ENCODE peak calls at places on chromosomes 2 and 18, in nine cellular contexts. H, L, Z, E, N, S, R, W and K are unnamed samples. For H3K4me1 and H3K9me3, the result is how much of the 10 kb centered on the place peaks cover.

GRCh38 chr2:239905306-239905705 is 119.8 kb downstream of the NDUFA10 start:
- DNase-seq in H (no peak), L (no peak), Z (peak), E (no peak), N (no peak), S (no peak), R (no peak), W (no peak), K (no peak)

GRCh38 chr2:101823849-101824248 is 126.3 kb downstream of the MAP4K4 start:
- DNase-seq in H (no peak), L (no peak), Z (no peak), E (no peak), N (no peak), S (no peak), R (no peak), W (no peak), K (no peak)

GRCh38 chr2:181846840-181847554 is 44.5 kb upstream of the ITPRID2 start:
- DNase-seq in H (no peak), L (no peak), Z (no peak), E (no peak), N (no peak), S (no peak), R (no peak), W (no peak), K (no peak)

GRCh38 chr2:36650031-36650430 is 46.5 kb upstream of the VIT start:
- DNase-seq in H (no peak), L (no peak), Z (peak), E (no peak), N (no peak), S (no peak), R (no peak), W (no peak), K (no peak)

GRCh38 chr18:26719909-26720308 is 145.6 kb downstream of the AQP4 start:
- DNase-seq in H (no peak), L (no peak), Z (no peak), E (no peak), N (no peak), S (no peak), R (no peak), W (no peak), K (no peak)

GRCh38 chr2:206728277-206729199 is 10.3 kb upstream of the DYTN start:
- DNase-seq in H (no peak), L (no peak), Z (no peak), E (no peak), N (no peak), S (no peak), R (no peak), W (no peak), K (no peak)

GRCh38 chr2:42009657-42010580 is 37.9 kb upstream of the PKDCC start:
- DNase-seq in H (no peak), L (no peak), Z (no peak), E (no peak), N (no peak), S (no peak), R (no peak), W (no peak), K (no peak)

GRCh38 chr2:71277536-71278103 is 50.7 kb upstream of the PAIP2B start:
- DNase-seq in H (no peak), L (no peak), Z (peak), E (peak), N (peak), S (no peak), R (peak), W (no peak), K (peak)

GRCh38 chr2:24164416-24164973 is 10.4 kb upstream of the FAM228A start:
- DNase-seq in H (peak), L (no peak), Z (peak), E (peak), N (no peak), S (peak), R (peak), W (peak), K (peak)

GRCh38 chr18:48997681-48997984 is 46.9 kb upstream of the SMAD7 start:
- DNase-seq in H (no peak), L (no peak), Z (no peak), E (no peak), N (peak), S (no peak), R (no peak), W (no peak), K (no peak)

GRCh38 chr2:227482638-227483340 is 10.8 kb downstream of the AGFG1 start:
- DNase-seq in H (no peak), L (no peak), Z (no peak), E (no peak), N (no peak), S (no peak), R (no peak), W (no peak), K (no peak)

GRCh38 chr2:186607660-186608324 is 17.9 kb downstream of the ITGAV start:
- DNase-seq in H (no peak), L (no peak), Z (no peak), E (no peak), N (no peak), S (no peak), R (no peak), W (no peak), K (no peak)

GRCh38 chr2:118932949-118933348 is 9.0 kb upstream of the MARCO start:
- DNase-seq in H (no peak), L (no peak), Z (no peak), E (no peak), N (no peak), S (no peak), R (no peak), W (no peak), K (no peak)

GRCh38 chr18:3067213-3068118 is 54.5 kb upstream of the LPIN2 start:
- DNase-seq in H (no peak), L (no peak), Z (no peak), E (no peak), N (no peak), S (no peak), R (peak), W (no peak), K (no peak)

GRCh38 chr2:104375206-104375605 is 478.7 kb upstream of the POU3F3 start:
- DNase-seq in H (no peak), L (no peak), Z (no peak), E (no peak), N (no peak), S (no peak), R (no peak), W (no peak), K (no peak)

GRCh38 chr2:98569197-98569793 is 39.0 kb downstream of the COA5 start:
- DNase-seq in H (peak), L (no peak), Z (peak), E (peak), N (no peak), S (peak), R (peak), W (peak), K (peak)

GRCh38 chr18:75204262-75204977 is 4.5 kb downstream of the PTGR3 start:
- DNase-seq in H (no peak), L (peak), Z (peak), E (no peak), N (no peak), S (no peak), R (peak), W (no peak), K (peak)

GRCh38 chr2:218291934-218292699 is at the start of gene TMBIM1:
- DNase-seq in H (peak), L (peak), Z (peak), E (peak), N (peak), S (peak), R (peak), W (peak), K (peak)

GRCh38 chr2:4891394-4891793 is 800.8 kb upstream of the SOX11 start:
- DNase-seq in H (no peak), L (no peak), Z (no peak), E (no peak), N (no peak), S (no peak), R (no peak), W (no peak), K (no peak)

GRCh38 chr18:11324956-11325873 is 175.8 kb upstream of the PIEZO2 start:
- DNase-seq in H (no peak), L (no peak), Z (no peak), E (no peak), N (no peak), S (no peak), R (no peak), W (no peak), K (no peak)

GRCh38 chr2:233312874-233313273 is 5.3 kb downstream of the SAG start:
- DNase-seq in H (no peak), L (no peak), Z (no peak), E (no peak), N (no peak), S (no peak), R (no peak), W (no peak), K (no peak)

GRCh38 chr18:49747876-49748275 is 65.5 kb downstream of the ACAA2 start:
- DNase-seq in H (peak), L (no peak), Z (no peak), E (no peak), N (no peak), S (no peak), R (no peak), W (no peak), K (no peak)

GRCh38 chr2:70890469-70891065 is 45.1 kb upstream of the ATP6V1B1 start:
- DNase-seq in H (no peak), L (no peak), Z (no peak), E (no peak), N (no peak), S (no peak), R (no peak), W (no peak), K (no peak)

GRCh38 chr18:28176933-28177827 is at the start of gene CDH2:
- DNase-seq in H (peak), L (peak), Z (peak), E (peak), N (peak), S (no peak), R (peak), W (no peak), K (peak)
- H3K4me1 ChIP-seq in H (under half), L (under half), Z (under half), E (under half), N (under half), S (under half), R (under half), W (under half), K (under half)

DNA sequence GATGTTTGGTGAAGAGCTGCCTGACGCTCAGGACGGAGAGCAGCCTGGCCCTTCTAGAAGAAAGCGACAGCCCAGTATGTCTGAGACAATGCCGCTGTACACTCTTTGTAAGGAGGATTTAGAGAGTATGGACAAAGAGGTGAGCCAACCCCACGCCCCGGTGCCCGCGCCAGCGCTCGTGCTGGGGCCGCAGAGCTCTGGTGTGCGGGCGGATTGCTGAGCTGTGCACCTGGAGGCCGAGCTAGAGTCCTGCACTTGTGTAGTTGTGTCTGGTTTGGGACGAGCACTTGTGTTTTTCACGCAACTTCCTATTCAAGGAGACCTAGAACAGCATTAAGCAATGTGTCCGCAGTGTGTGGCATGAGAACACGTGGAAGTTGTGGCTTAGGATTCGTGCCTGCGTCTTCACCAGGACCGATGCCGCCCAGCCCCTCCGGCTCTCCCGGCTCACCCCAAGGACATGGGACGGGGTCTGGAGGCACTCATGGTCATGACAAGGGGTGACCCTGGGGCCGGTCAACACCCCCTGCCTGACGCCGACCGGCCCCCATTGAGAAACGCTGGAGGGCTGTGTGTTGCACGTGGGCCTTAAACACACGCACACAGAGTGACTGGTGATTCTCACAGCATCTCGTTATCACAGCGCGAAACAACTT is 49.5 kb downstream of the CTDP1 start:
- DNase-seq in H (no peak), L (no peak), Z (no peak), E (no peak), N (peak), S (no peak), R (peak), W (no peak), K (no peak)
- H3K9me3 ChIP-seq in H (under half), L (under half), Z (under half), E (under half), N (under half), S (half or more), R (under half), W (under half), K (under half)

GRCh38 chr18:54878662-54879058 is 50.4 kb downstream of the RAB27B start:
- DNase-seq in H (no peak), L (no peak), Z (no peak), E (no peak), N (no peak), S (no peak), R (no peak), W (no peak), K (no peak)

GRCh38 chr18:54879691-54880090 is 51.4 kb downstream of the RAB27B start:
- DNase-seq in H (no peak), L (no peak), Z (no peak), E (no peak), N (no peak), S (no peak), R (no peak), W (no peak), K (no peak)

GRCh38 chr18:54878057-54878661 is 49.9 kb downstream of the RAB27B start:
- DNase-seq in H (no peak), L (no peak), Z (no peak), E (no peak), N (no peak), S (no peak), R (no peak), W (no peak), K (no peak)

GRCh38 chr18:54875063-54875462 is 46.8 kb downstream of the RAB27B start:
- DNase-seq in H (no peak), L (no peak), Z (no peak), E (no peak), N (no peak), S (no peak), R (no peak), W (no peak), K (no peak)

DNA sequence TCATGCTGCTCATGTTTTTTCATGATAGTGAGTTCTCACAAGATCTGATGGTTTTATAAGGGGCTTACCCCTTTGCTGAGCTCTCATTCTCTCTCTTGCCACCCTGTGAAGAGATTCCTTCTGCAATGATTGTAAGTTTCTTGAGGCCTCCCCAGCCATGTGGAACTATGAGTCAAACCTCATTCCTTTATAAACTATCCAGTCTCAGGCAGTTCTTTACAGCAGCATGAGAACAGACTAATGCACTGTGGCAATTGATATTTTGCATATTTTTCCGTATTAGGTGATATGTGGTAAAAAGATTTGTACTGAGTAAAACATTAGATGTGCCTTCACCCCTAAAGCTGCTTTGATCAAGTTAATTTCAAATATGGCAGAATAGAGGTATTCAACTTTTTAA is 48.8 kb downstream of the RAB27B start:
- DNase-seq in H (no peak), L (no peak), Z (no peak), E (no peak), N (no peak), S (no peak), R (no peak), W (no peak), K (no peak)
- H3K4me1 ChIP-seq in H (under half), L (under half), Z (under half), E (under half), N (under half), S (under half), R (under half), W (under half), K (under half)

GRCh38 chr18:66506178-66506577 is 97.7 kb downstream of the CDH19 start:
- DNase-seq in H (no peak), L (no peak), Z (no peak), E (no peak), N (no peak), S (no peak), R (no peak), W (no peak), K (no peak)

GRCh38 chr18:66513996-66514395 is 89.9 kb downstream of the CDH19 start:
- DNase-seq in H (no peak), L (no peak), Z (no peak), E (no peak), N (no peak), S (no peak), R (no peak), W (no peak), K (no peak)

GRCh38 chr18:66511810-66512209 is 92.1 kb downstream of the CDH19 start:
- DNase-seq in H (no peak), L (no peak), Z (no peak), E (no peak), N (no peak), S (no peak), R (no peak), W (no peak), K (no peak)

GRCh38 chr18:66510357-66511027 is 93.4 kb downstream of the CDH19 start:
- DNase-seq in H (no peak), L (no peak), Z (no peak), E (no peak), N (no peak), S (no peak), R (no peak), W (no peak), K (no peak)

DNA sequence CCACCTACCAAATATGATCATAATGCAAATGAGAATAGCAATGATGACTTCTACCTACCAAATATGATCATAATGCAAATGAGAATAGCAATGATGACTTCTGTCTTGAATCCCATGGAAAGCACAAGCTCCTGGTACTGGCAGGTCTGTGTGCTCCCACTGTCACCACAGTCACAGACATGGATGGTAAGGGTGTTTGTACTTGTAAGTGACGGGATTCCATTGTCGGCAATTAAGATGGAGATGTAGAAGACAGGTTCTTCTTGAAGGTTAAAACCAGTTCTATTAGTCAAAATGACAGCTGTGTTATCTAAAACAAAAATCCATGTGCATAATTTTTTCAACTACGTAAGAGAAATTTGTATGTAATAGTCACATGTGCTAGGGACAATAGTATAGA is 95.0 kb downstream of the CDH19 start:
- DNase-seq in H (no peak), L (no peak), Z (no peak), E (no peak), N (no peak), S (no peak), R (no peak), W (no peak), K (no peak)
- H3K9me3 ChIP-seq in H (under half), L (under half), Z (under half), E (under half), N (under half), S (under half), R (under half), W (under half), K (under half)

DNA sequence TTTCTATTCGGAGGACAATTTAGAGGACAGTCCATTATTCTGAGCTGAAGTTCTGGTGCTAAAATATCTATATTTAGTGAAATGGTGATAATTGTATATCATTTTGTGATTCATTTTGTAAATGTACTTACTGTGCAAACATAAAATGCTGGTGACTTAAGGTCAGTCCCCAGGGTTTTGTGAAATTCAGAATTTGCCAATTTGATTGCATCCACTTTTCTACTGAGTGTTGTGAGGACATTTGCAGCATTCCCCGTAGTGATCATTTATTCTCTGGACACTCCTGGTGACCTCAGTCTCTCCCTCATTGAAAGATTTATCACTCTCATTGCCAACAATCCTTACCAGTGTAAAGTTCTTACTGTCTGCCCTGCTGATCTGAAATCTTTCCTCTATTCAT is 98.2 kb downstream of the SOCS6 start:
- DNase-seq in H (no peak), L (no peak), Z (no peak), E (no peak), N (no peak), S (no peak), R (no peak), W (no peak), K (no peak)
- H3K4me1 ChIP-seq in H (under half), L (under half), Z (under half), E (under half), N (under half), S (under half), R (under half), W (under half), K (under half)

GRCh38 chr18:78861706-78862105 is 117.9 kb upstream of the SALL3 start:
- DNase-seq in H (no peak), L (no peak), Z (no peak), E (no peak), N (no peak), S (no peak), R (no peak), W (no peak), K (no peak)

GRCh38 chr18:78857252-78858150 is 122.1 kb upstream of the SALL3 start:
- DNase-seq in H (no peak), L (no peak), Z (no peak), E (no peak), N (no peak), S (no peak), R (no peak), W (no peak), K (no peak)

GRCh38 chr18:78860117-78860516 is 119.5 kb upstream of the SALL3 start:
- DNase-seq in H (no peak), L (no peak), Z (no peak), E (no peak), N (no peak), S (no peak), R (no peak), W (no peak), K (no peak)

GRCh38 chr18:78861116-78861515 is 118.5 kb upstream of the SALL3 start:
- DNase-seq in H (no peak), L (no peak), Z (no peak), E (no peak), N (no peak), S (no peak), R (no peak), W (no peak), K (no peak)

DNA sequence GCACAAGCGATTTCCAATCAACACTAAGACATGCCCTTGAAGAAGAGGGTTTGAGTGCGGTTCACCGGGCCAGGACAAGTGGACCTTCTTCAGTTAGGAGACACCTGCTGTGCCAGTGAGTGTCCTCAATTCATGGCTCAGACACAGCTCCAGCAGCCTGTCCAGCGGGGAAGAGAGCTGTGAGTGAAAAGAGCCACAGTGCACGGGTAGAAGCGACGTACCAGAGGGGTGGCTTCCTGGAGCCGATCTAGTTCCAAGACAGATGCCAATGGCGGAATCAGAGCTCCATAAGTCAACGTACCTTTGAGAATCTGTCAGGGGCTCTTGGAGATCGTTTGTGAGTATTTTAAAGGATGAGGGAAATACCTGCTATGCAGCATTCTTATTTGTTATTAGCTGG is 119.9 kb upstream of the SALL3 start:
- DNase-seq in H (no peak), L (no peak), Z (no peak), E (no peak), N (no peak), S (no peak), R (no peak), W (no peak), K (no peak)
- H3K9me3 ChIP-seq in H (under half), L (under half), Z (under half), E (under half), N (under half), S (under half), R (under half), W (under half), K (under half)